ENCODE peak calls at places on chromosomes 5 and 9, in five cellular contexts. D is glutamatergic neuron, G is AG04449, S is omental fat pad, H is cardiac fibroblast. K is an unnamed sample.

GRCh38 chr5:157219491-157220271 is 39.0 kb downstream of the ITK start:
- DNase-seq in D (no peak), G (no peak), S (no peak), H (peak), K (no peak)

GRCh38 chr9:112421771-112422222 is 41.9 kb downstream of the HSDL2 start:
- DNase-seq in D (no peak), G (no peak), S (no peak), H (peak), K (no peak)

GRCh38 chr5:133485468-133485867 is 126.9 kb downstream of the FSTL4 start:
- DNase-seq in D (peak), G (no peak), S (no peak), H (no peak), K (no peak)

GRCh38 chr9:27519466-27520465 is 4.3 kb upstream of the IFNK start:
- DNase-seq in D (no peak), G (no peak), S (no peak), H (no peak), K (no peak)

GRCh38 chr5:36950586-36951457 is 74.3 kb downstream of the NIPBL start:
- DNase-seq in D (no peak), G (no peak), S (no peak), H (peak), K (no peak)

GRCh38 chr9:38047301-38048251 is 21.5 kb downstream of the SHB start:
- DNase-seq in D (no peak), G (peak), S (no peak), H (peak), K (peak)

GRCh38 chr5:144467795-144468194 is 297.1 kb downstream of the KCTD16 start:
- DNase-seq in D (no peak), G (no peak), S (no peak), H (peak), K (no peak)

GRCh38 chr5:83197326-83197725 is 120.0 kb downstream of the XRCC4 start:
- DNase-seq in D (no peak), G (no peak), S (no peak), H (no peak), K (no peak)

GRCh38 chr9:27094640-27095039 is 14.4 kb upstream of the TEK start:
- DNase-seq in D (no peak), G (no peak), S (no peak), H (peak), K (no peak)

GRCh38 chr5:152125806-152126205 is 201.2 kb upstream of the GLRA1 start:
- DNase-seq in D (peak), G (no peak), S (no peak), H (no peak), K (no peak)

GRCh38 chr5:78387468-78388153 is 27.2 kb downstream of the SCAMP1 start:
- DNase-seq in D (no peak), G (no peak), S (no peak), H (no peak), K (no peak)

GRCh38 chr5:12934722-12935121 is 1009.8 kb downstream of the DNAH5 start:
- DNase-seq in D (no peak), G (no peak), S (no peak), H (no peak), K (no peak)

GRCh38 chr5:156883316-156883875 is 33.3 kb downstream of the PPP1R2B start:
- DNase-seq in D (no peak), G (no peak), S (no peak), H (no peak), K (no peak)

GRCh38 chr9:3548636-3549035 is 22.8 kb upstream of the RFX3 start:
- DNase-seq in D (no peak), G (no peak), S (no peak), H (no peak), K (no peak)

GRCh38 chr9:137590123-137590468 is 216 bp downstream of the ZMYND19 start:
- DNase-seq in D (no peak), G (no peak), S (no peak), H (no peak), K (no peak)

GRCh38 chr9:136170291-136170901 is 34.5 kb downstream of the LHX3 start:
- DNase-seq in D (peak), G (no peak), S (no peak), H (peak), K (no peak)

GRCh38 chr9:133360400-133361393 is 4.3 kb downstream of the SURF2 start:
- DNase-seq in D (no peak), G (no peak), S (no peak), H (no peak), K (no peak)

GRCh38 chr5:156380846-156381245 is 53.9 kb downstream of the SGCD start:
- DNase-seq in D (no peak), G (no peak), S (no peak), H (peak), K (no peak)

GRCh38 chr9:5767968-5768932 is 64.7 kb downstream of the ERMP1 start:
- DNase-seq in D (no peak), G (no peak), S (no peak), H (no peak), K (no peak)

GRCh38 chr9:127278372-127278771 is 13.8 kb downstream of the GARNL3 start:
- DNase-seq in D (no peak), G (no peak), S (no peak), H (no peak), K (no peak)

GRCh38 chr5:172548311-172548731 is 92.7 kb upstream of the NEURL1B start:
- DNase-seq in D (no peak), G (no peak), S (no peak), H (no peak), K (no peak)

GRCh38 chr9:133276001-133276884 is 1.2 kb upstream of the ABO start:
- DNase-seq in D (no peak), G (no peak), S (no peak), H (no peak), K (no peak)

GRCh38 chr5:159704160-159704559 is 212.1 kb upstream of the ADRA1B start:
- DNase-seq in D (no peak), G (no peak), S (no peak), H (peak), K (no peak)

GRCh38 chr9:77224750-77225312 is 47.5 kb downstream of the VPS13A start:
- DNase-seq in D (no peak), G (peak), S (no peak), H (peak), K (no peak)

GRCh38 chr5:133441166-133441815 is 171.1 kb downstream of the FSTL4 start:
- DNase-seq in D (no peak), G (no peak), S (no peak), H (no peak), K (no peak)

GRCh38 chr5:146059349-146060220 is 45.8 kb downstream of the PLAC8L1 start:
- DNase-seq in D (no peak), G (no peak), S (no peak), H (peak), K (no peak)

GRCh38 chr9:89798546-89799120 is 193.8 kb downstream of the GADD45G start:
- DNase-seq in D (no peak), G (no peak), S (no peak), H (no peak), K (no peak)

GRCh38 chr5:30804739-30805313 is 388.7 kb upstream of the CDH6 start:
- DNase-seq in D (no peak), G (no peak), S (no peak), H (peak), K (no peak)

GRCh38 chr9:21710792-21711191 is 91.6 kb upstream of the MTAP start:
- DNase-seq in D (no peak), G (no peak), S (no peak), H (no peak), K (no peak)

GRCh38 chr5:41524174-41524573 is 13.8 kb upstream of the PLCXD3 start:
- DNase-seq in D (no peak), G (no peak), S (no peak), H (no peak), K (no peak)
- TF ChIP-seq CTCF in D (peak), G (no peak), S (no peak), H (peak), K (no peak)

GRCh38 chr5:61298580-61298979 is 33.5 kb upstream of the ZSWIM6 start:
- DNase-seq in D (no peak), G (no peak), S (no peak), H (no peak), K (no peak)
- TF ChIP-seq CTCF in D (no peak), G (no peak), S (no peak), H (no peak), K (no peak)

GRCh38 chr5:174317261-174317894 is 271.9 kb downstream of the NSG2 start:
- DNase-seq in D (peak), G (no peak), S (no peak), H (peak), K (no peak)
- TF ChIP-seq CTCF in D (peak), G (peak), S (no peak), H (peak), K (peak)

GRCh38 chr9:75851917-75852316 is 38.6 kb upstream of the PCSK5 start:
- DNase-seq in D (no peak), G (no peak), S (no peak), H (no peak), K (no peak)

GRCh38 chr9:75850459-75851200 is 39.8 kb upstream of the PCSK5 start:
- DNase-seq in D (no peak), G (no peak), S (no peak), H (no peak), K (no peak)

GRCh38 chr9:75852746-75853145 is 37.7 kb upstream of the PCSK5 start:
- DNase-seq in D (no peak), G (no peak), S (no peak), H (no peak), K (no peak)

GRCh38 chr9:75858497-75859092 is 31.9 kb upstream of the PCSK5 start:
- DNase-seq in D (no peak), G (no peak), S (no peak), H (no peak), K (no peak)

GRCh38 chr9:75855509-75855908 is 35.0 kb upstream of the PCSK5 start:
- DNase-seq in D (no peak), G (no peak), S (no peak), H (peak), K (no peak)
- TF ChIP-seq CTCF in D (no peak), G (peak), S (no peak), H (peak), K (peak)

DNA sequence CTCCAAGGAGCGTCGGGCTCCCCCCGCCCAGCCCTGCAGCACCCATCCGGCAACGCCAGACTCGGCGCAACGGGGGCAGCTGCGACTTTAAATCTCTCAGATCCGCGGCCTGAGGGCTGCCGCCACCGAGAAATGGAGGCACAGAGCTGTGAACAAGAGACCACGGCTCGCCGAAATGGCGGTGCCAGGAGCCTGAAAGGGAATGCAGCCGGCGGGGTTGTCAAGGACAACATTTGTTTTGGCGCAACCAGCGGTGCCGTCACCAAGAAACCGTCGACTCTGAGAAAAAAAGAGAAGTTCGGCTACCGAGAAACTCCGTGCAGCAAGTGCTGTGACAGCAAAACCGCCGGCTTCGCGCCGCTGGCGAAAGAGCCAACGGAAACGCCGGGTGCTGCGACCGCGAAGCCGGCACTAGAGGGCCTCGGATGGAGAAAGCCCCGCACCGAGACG is 2.1 kb upstream of the ANXA2R start:
- DNase-seq in D (peak), G (no peak), S (no peak), H (peak), K (peak)
- TF ChIP-seq CTCF in D (no peak), G (peak), S (no peak), H (peak), K (no peak)

GRCh38 chr5:140737486-140737885 is 37.2 kb downstream of the ZMAT2 start:
- DNase-seq in D (no peak), G (no peak), S (no peak), H (no peak), K (no peak)

GRCh38 chr5:140734354-140734753 is 34.1 kb downstream of the ZMAT2 start:
- DNase-seq in D (no peak), G (no peak), S (no peak), H (peak), K (no peak)
- TF ChIP-seq CTCF in D (no peak), G (no peak), S (no peak), H (peak), K (peak)

GRCh38 chr5:88727705-88728313 is 155.2 kb downstream of the MEF2C start:
- DNase-seq in D (no peak), G (no peak), S (no peak), H (peak), K (no peak)
- TF ChIP-seq CTCF in D (peak), G (peak), S (no peak), H (peak), K (peak)

DNA sequence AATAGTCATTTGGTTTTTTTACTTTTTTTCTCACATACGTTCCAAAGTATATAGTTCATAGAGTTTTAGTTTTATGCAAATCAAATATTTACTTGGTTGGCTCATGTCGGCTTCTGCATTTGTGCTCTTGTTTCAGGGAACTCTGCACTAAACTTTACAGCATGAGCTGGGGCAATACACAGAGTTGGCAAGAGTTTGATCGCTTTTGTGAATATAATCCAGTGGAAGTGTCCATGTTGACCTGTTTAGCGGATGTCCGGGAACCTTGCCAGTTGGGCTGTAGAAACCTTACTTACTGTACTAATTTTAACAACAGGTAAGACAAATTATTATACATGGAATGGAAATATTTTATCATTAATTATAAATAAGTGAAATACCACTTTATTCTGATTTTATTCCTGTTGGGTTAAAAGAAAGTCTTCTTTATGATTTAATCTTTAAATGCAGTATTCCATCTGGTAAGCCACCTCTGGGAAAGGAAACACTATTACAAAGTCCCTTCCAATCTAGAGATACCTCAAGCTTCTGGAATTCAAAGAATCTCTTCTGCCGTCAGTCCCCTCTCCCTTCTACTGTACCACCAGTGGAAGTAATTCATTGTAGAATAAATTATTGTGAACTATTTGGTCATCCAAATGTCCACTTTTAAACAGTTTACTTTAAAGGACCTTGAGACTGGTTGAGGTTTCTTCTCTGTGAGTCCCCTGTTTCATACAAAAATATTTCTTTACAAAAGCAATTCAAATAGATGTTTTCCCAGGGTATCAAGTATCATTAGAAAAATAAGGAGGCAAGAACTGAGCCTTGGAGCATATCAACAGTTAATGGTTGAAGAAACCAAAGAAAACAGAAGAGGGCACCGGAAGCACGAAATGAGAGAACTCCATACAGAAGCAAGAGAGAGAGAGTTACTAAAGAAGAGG is 45.2 kb upstream of the GLIPR2 start:
- DNase-seq in D (no peak), G (no peak), S (no peak), H (peak), K (no peak)
- TF ChIP-seq CTCF in D (no peak), G (no peak), S (no peak), H (no peak), K (no peak)

DNA sequence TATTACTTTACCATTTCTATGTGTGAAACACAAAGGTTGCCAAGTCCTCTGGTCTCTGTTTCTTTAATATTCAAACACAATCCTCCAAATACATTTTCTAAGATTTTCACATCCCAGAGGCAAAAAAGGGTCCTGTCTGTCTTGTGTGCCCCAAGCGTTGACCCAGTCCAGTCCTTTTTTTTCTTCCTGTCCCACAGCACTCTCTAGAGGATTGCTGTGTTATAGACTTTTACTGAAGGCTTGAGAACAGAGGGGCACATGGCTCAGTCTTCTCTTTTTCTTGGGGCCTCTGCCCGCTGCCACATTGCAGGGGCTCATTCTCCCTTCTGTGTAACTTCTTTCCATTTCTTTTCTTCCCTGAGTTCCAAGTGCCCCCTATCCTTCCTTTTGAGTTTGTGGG is 78.6 kb upstream of the SLC28A3 start:
- DNase-seq in D (no peak), G (no peak), S (no peak), H (peak), K (no peak)
- TF ChIP-seq CTCF in D (no peak), G (no peak), S (no peak), H (no peak), K (no peak)